ENCODE peak calls at places on chromosome 22, in eight cellular contexts. One of them, this sample, is unnamed.

GRCh38 chr22:31583861-31584485 is 78.0 kb downstream of the PISD start:
- DNase-seq in lung: no peak
- DNase-seq in heart left ventricle: no peak
- DNase-seq in HCT116: no peak
- DNase-seq in neural progenitor cell: no peak
- DNase-seq in fibroblast of lung: peak
- DNase-seq in CD8-positive, alpha-beta memory T cell: no peak
- DNase-seq in upper lobe of right lung: no peak
- DNase-seq in this sample: no peak

GRCh38 chr22:44580176-44580575 is 82.1 kb upstream of the RTL6 start:
- DNase-seq in lung: no peak
- DNase-seq in heart left ventricle: no peak
- DNase-seq in HCT116: no peak
- DNase-seq in neural progenitor cell: no peak
- DNase-seq in fibroblast of lung: no peak
- DNase-seq in CD8-positive, alpha-beta memory T cell: no peak
- DNase-seq in upper lobe of right lung: peak
- DNase-seq in this sample: no peak

GRCh38 chr22:24271406-24271760 is 752 bp downstream of the SPECC1L start:
- DNase-seq in lung: no peak
- DNase-seq in heart left ventricle: no peak
- DNase-seq in HCT116: no peak
- DNase-seq in neural progenitor cell: no peak
- DNase-seq in fibroblast of lung: peak
- DNase-seq in CD8-positive, alpha-beta memory T cell: no peak
- DNase-seq in upper lobe of right lung: no peak
- DNase-seq in this sample: no peak

GRCh38 chr22:20177217-20177911 is 26.5 kb upstream of the CCDC188 start:
- DNase-seq in lung: no peak
- DNase-seq in heart left ventricle: no peak
- DNase-seq in HCT116: no peak
- DNase-seq in neural progenitor cell: no peak
- DNase-seq in fibroblast of lung: no peak
- DNase-seq in CD8-positive, alpha-beta memory T cell: no peak
- DNase-seq in upper lobe of right lung: no peak
- DNase-seq in this sample: no peak

GRCh38 chr22:19182472-19183157 is 4.1 kb upstream of the SLC25A1 start:
- DNase-seq in lung: no peak
- DNase-seq in heart left ventricle: no peak
- DNase-seq in HCT116: no peak
- DNase-seq in neural progenitor cell: no peak
- DNase-seq in fibroblast of lung: no peak
- DNase-seq in CD8-positive, alpha-beta memory T cell: no peak
- DNase-seq in upper lobe of right lung: no peak
- DNase-seq in this sample: no peak

GRCh38 chr22:44587004-44587793 is 89.2 kb upstream of the RTL6 start:
- DNase-seq in lung: no peak
- DNase-seq in heart left ventricle: no peak
- DNase-seq in HCT116: no peak
- DNase-seq in neural progenitor cell: peak
- DNase-seq in fibroblast of lung: no peak
- DNase-seq in CD8-positive, alpha-beta memory T cell: no peak
- DNase-seq in upper lobe of right lung: peak
- DNase-seq in this sample: no peak

GRCh38 chr22:45235851-45236342 is 4.8 kb downstream of the KIAA0930 start:
- DNase-seq in lung: no peak
- DNase-seq in heart left ventricle: no peak
- DNase-seq in HCT116: no peak
- DNase-seq in neural progenitor cell: no peak
- DNase-seq in fibroblast of lung: no peak
- DNase-seq in CD8-positive, alpha-beta memory T cell: no peak
- DNase-seq in upper lobe of right lung: no peak
- DNase-seq in this sample: no peak

GRCh38 chr22:32880906-32881596 is 79.5 kb downstream of the TIMP3 start:
- DNase-seq in lung: peak
- DNase-seq in heart left ventricle: peak
- DNase-seq in HCT116: no peak
- DNase-seq in neural progenitor cell: no peak
- DNase-seq in fibroblast of lung: peak
- DNase-seq in CD8-positive, alpha-beta memory T cell: no peak
- DNase-seq in upper lobe of right lung: peak
- DNase-seq in this sample: no peak

GRCh38 chr22:47110817-47111443 is 348.5 kb downstream of the TBC1D22A start:
- DNase-seq in lung: no peak
- DNase-seq in heart left ventricle: no peak
- DNase-seq in HCT116: no peak
- DNase-seq in neural progenitor cell: no peak
- DNase-seq in fibroblast of lung: peak
- DNase-seq in CD8-positive, alpha-beta memory T cell: no peak
- DNase-seq in upper lobe of right lung: peak
- DNase-seq in this sample: no peak

GRCh38 chr22:26718905-26719304 is 61.5 kb downstream of the MIAT start:
- DNase-seq in lung: no peak
- DNase-seq in heart left ventricle: no peak
- DNase-seq in HCT116: no peak
- DNase-seq in neural progenitor cell: no peak
- DNase-seq in fibroblast of lung: peak
- DNase-seq in CD8-positive, alpha-beta memory T cell: no peak
- DNase-seq in upper lobe of right lung: no peak
- DNase-seq in this sample: no peak

DNA sequence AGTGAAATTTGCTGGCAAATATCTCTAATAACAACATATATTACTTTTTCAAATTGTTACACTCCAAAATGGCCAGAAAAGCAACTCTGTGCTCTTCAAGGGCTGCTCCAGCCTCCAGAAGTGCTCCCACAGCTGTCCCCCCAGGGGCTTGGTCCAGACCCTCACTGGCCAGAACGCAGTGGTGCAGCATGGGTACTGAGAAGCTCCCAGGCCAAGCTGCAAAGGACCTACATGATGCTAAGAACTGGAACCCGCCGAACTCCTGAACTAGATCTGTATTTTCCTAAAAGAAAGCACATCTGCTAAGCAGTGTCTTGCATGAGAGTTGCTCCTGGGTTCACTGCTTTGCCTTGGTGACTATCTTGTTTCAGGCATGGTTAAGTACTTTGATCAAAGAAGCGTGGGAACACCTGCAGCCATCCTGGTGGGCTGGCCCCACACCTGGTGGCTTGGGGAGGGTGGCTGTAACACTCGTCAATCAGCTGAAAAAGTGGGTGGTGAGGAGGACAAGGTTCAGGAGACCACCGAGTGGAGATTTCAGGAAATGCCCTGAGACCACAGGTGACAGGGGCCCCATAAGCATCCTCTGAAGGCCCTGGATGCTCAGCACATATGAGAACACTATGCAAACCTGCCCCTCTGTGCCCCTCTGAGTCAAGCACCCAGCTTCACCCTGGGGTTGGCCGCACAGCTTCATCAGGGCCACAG is 72.7 kb upstream of the PITPNB start:
- DNase-seq in lung: no peak
- DNase-seq in heart left ventricle: peak
- DNase-seq in HCT116: no peak
- DNase-seq in neural progenitor cell: no peak
- DNase-seq in fibroblast of lung: no peak
- DNase-seq in CD8-positive, alpha-beta memory T cell: no peak
- DNase-seq in upper lobe of right lung: no peak
- DNase-seq in this sample: no peak
- H3K27ac ChIP-seq in lung: no peak
- H3K27ac ChIP-seq in heart left ventricle: peak
- H3K27ac ChIP-seq in HCT116: no peak
- H3K27ac ChIP-seq in neural progenitor cell: no peak
- H3K27ac ChIP-seq in fibroblast of lung: no peak
- H3K27ac ChIP-seq in CD8-positive, alpha-beta memory T cell: no peak
- H3K27ac ChIP-seq in upper lobe of right lung: no peak
- H3K27ac ChIP-seq in this sample: no peak

GRCh38 chr22:28231423-28231822 is 312.4 kb upstream of the PITPNB start:
- DNase-seq in lung: no peak
- DNase-seq in heart left ventricle: no peak
- DNase-seq in HCT116: no peak
- DNase-seq in neural progenitor cell: peak
- DNase-seq in fibroblast of lung: peak
- DNase-seq in CD8-positive, alpha-beta memory T cell: no peak
- DNase-seq in upper lobe of right lung: no peak
- DNase-seq in this sample: no peak
- H3K27ac ChIP-seq in lung: no peak
- H3K27ac ChIP-seq in heart left ventricle: no peak
- H3K27ac ChIP-seq in HCT116: no peak
- H3K27ac ChIP-seq in neural progenitor cell: no peak
- H3K27ac ChIP-seq in fibroblast of lung: no peak
- H3K27ac ChIP-seq in CD8-positive, alpha-beta memory T cell: no peak
- H3K27ac ChIP-seq in upper lobe of right lung: no peak
- H3K27ac ChIP-seq in this sample: no peak

DNA sequence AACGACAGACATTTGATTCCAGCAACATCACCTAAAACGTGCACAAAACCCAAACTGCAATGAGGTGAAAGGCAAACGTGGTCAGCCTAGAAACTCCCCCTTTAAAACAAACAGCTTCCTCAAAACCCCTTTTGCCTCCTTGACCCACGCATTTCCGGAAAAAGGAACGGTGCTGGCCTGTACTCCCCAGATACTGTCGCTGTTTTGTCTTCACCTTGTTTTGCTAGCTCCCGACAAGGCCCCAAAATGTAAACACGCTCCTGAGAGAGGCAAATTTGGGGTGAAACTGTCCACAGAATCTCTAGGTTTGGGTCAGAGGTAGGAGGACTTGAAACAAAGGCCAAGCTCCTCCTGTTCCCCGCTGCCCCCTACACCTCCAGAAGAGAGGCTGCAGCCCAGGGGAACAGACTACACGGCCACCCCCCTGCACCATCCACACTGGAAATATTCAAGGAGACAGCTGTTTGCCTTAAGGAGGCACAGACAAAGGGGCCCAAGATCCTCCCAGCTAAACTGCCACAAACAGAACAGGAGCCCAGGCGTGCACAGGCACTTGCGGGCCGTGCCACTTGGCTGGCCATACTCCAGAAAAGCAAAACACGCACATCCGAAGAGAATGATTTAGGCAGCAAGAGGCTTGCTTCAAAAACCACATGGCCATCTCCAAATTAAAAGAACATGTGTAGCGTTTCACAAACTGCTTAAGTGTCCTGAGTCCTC is 160.6 kb upstream of the GRK3 start:
- DNase-seq in lung: no peak
- DNase-seq in heart left ventricle: no peak
- DNase-seq in HCT116: no peak
- DNase-seq in neural progenitor cell: peak
- DNase-seq in fibroblast of lung: peak
- DNase-seq in CD8-positive, alpha-beta memory T cell: no peak
- DNase-seq in upper lobe of right lung: no peak
- DNase-seq in this sample: no peak
- H3K27ac ChIP-seq in lung: peak
- H3K27ac ChIP-seq in heart left ventricle: peak
- H3K27ac ChIP-seq in HCT116: peak
- H3K27ac ChIP-seq in neural progenitor cell: no peak
- H3K27ac ChIP-seq in fibroblast of lung: peak
- H3K27ac ChIP-seq in CD8-positive, alpha-beta memory T cell: peak
- H3K27ac ChIP-seq in upper lobe of right lung: peak
- H3K27ac ChIP-seq in this sample: peak

DNA sequence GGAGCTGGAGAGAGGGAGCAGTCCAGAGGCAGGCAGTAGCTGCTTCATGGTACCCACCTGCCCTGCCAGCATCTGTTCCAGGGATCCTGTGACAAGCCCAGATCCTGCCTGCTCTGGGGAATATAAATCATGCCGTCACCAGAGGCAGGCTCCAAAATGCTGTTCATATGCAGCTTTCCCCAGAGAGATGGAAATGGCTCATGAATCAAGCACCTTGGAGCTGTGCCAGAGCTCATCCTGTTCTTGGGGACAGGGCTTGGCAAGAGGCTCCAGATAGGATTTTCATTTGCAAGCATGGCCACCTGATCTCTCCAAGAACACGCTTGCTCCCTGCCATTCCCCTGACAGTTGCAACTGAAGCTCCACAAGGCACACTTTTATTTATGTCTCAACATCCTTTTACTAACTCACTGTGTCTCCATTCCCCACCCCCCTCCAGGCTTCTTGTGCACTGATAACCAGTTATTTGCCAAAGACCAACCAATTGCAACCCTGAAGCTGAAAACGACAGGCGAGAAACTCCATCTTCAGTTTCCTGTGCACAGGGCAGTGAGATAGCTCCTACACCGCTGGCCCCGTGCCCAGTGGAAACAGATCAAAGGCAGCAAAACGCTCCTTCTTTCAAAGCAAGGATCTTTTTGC is 115.8 kb upstream of the PITPNB start:
- DNase-seq in lung: peak
- DNase-seq in heart left ventricle: peak
- DNase-seq in HCT116: no peak
- DNase-seq in neural progenitor cell: no peak
- DNase-seq in fibroblast of lung: peak
- DNase-seq in CD8-positive, alpha-beta memory T cell: no peak
- DNase-seq in upper lobe of right lung: peak
- DNase-seq in this sample: no peak
- H3K27ac ChIP-seq in lung: peak
- H3K27ac ChIP-seq in heart left ventricle: peak
- H3K27ac ChIP-seq in HCT116: no peak
- H3K27ac ChIP-seq in neural progenitor cell: no peak
- H3K27ac ChIP-seq in fibroblast of lung: no peak
- H3K27ac ChIP-seq in CD8-positive, alpha-beta memory T cell: no peak
- H3K27ac ChIP-seq in upper lobe of right lung: peak
- H3K27ac ChIP-seq in this sample: no peak